ENCODE peak calls at places on chromosomes 3 and 15, in seven cellular contexts. T is K562, G is H1, R is HepG2, U is GM12878, Q is SK-N-SH, X is HCT116. V is an unnamed sample. For H3K9me3, the result is how much of the 10 kb centered on the place peaks cover.

GRCh38 chr15:71743861-71744382 is 66.4 kb upstream of the NR2E3 start:
- DNase-seq in G (peak), Q (peak), U (no peak), T (peak), X (no peak), R (peak), V (no peak)

GRCh38 chr3:72579581-72580245 is 268.5 kb downstream of the SHQ1 start:
- DNase-seq in R (peak), Q (no peak), U (no peak), G (no peak), T (peak), X (no peak), V (no peak)

GRCh38 chr15:77456746-77457618 is 36.3 kb downstream of the HMG20A start:
- DNase-seq in Q (no peak), G (no peak), R (no peak), T (no peak), X (no peak), U (no peak), V (no peak)

GRCh38 chr15:93658026-93658790 is 569.2 kb upstream of the RGMA start:
- DNase-seq in Q (no peak), G (no peak), R (no peak), U (no peak), X (no peak), T (no peak), V (no peak)

GRCh38 chr3:196989721-196990262 is 21.2 kb upstream of the PIGZ start:
- DNase-seq in T (no peak), Q (no peak), R (peak), X (no peak), G (no peak), U (no peak), V (no peak)

GRCh38 chr3:195900426-195901355 is 7.7 kb downstream of the TNK2 start:
- DNase-seq in G (no peak), X (no peak), R (peak), Q (no peak), T (no peak), U (no peak), V (no peak)

GRCh38 chr3:49803464-49804140 is 541 bp downstream of the INKA1 start:
- DNase-seq in U (no peak), Q (peak), X (no peak), R (no peak), G (no peak), T (peak), V (no peak)

GRCh38 chr15:29774900-29775299 is 47.4 kb downstream of the TJP1 start:
- DNase-seq in X (peak), U (no peak), G (no peak), Q (no peak), R (peak), T (no peak), V (peak)

GRCh38 chr3:58998476-58999117 is 51.2 kb downstream of the CFAP20DC start:
- DNase-seq in Q (peak), U (no peak), T (peak), G (no peak), X (peak), R (no peak), V (peak)

GRCh38 chr3:61894988-61895935 is 333.9 kb downstream of the PTPRG start:
- DNase-seq in R (peak), Q (peak), X (peak), G (no peak), U (peak), T (peak), V (no peak)

GRCh38 chr15:40049076-40049475 is 10.1 kb upstream of the SRP14 start:
- DNase-seq in U (no peak), T (no peak), Q (no peak), R (no peak), G (no peak), X (no peak), V (no peak)

GRCh38 chr3:141894524-141895176 is 18.2 kb downstream of the ATP1B3 start:
- DNase-seq in T (no peak), R (peak), U (no peak), G (no peak), X (peak), Q (no peak), V (no peak)

GRCh38 chr3:75396316-75396802 is 267.8 kb upstream of the FRG2C start:
- DNase-seq in X (no peak), Q (peak), G (no peak), R (no peak), U (no peak), T (no peak), V (no peak)

GRCh38 chr15:92821491-92822116 is 78.5 kb upstream of the CHD2 start:
- DNase-seq in X (no peak), T (no peak), G (no peak), Q (no peak), U (no peak), R (no peak), V (no peak)

GRCh38 chr3:71504250-71505036 is 79.1 kb downstream of the FOXP1 start:
- DNase-seq in R (no peak), X (peak), T (peak), Q (no peak), U (no peak), G (no peak), V (no peak)

GRCh38 chr3:18812316-18812715 is 336.0 kb upstream of the KCNH8 start:
- DNase-seq in R (no peak), T (no peak), Q (no peak), X (no peak), U (no peak), G (no peak), V (no peak)

GRCh38 chr3:171183042-171183441 is 156.5 kb upstream of the SLC2A2 start:
- DNase-seq in R (peak), U (no peak), X (no peak), T (peak), G (no peak), Q (no peak), V (no peak)

GRCh38 chr15:84949043-84949442 is 32.6 kb upstream of the PDE8A start:
- DNase-seq in X (no peak), Q (no peak), R (no peak), U (no peak), T (no peak), G (no peak), V (no peak)

GRCh38 chr3:71547254-71548198 is 36.0 kb downstream of the FOXP1 start:
- DNase-seq in R (peak), Q (no peak), G (no peak), T (peak), U (no peak), X (no peak), V (no peak)

GRCh38 chr15:97977734-97978133 is 17.2 kb downstream of the ARRDC4 start:
- DNase-seq in U (no peak), G (no peak), X (no peak), T (peak), Q (no peak), R (no peak), V (no peak)

DNA sequence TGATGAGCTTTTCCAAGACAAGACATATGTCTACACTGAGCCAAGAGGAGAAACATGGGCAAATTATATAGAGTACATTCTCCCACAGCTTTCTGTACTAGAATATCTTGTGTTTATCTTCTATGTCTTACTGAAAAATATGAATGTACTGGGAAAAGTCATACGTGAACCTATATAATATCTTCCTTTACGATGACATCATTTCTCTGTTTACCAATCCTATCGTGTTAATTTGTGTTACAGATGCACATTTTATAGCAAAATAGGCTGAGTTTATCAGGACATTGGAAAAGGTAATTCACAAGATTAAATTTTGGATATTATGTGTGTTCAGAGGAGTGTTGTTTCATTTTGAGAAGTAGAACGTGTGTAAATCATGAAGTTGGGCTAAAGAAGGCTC is 452.5 kb upstream of the THRB start:
- DNase-seq in T (no peak), X (no peak), Q (no peak), U (no peak), R (no peak), G (no peak), V (no peak)
- H3K9me3 ChIP-seq in T (under half), X (under half), Q (under half), U (under half), R (under half), G (under half), V (under half)

GRCh38 chr3:10263549-10264363 is 15.5 kb downstream of the TATDN2 start:
- DNase-seq in R (no peak), U (no peak), G (peak), X (peak), Q (peak), T (peak), V (no peak)

GRCh38 chr3:10260211-10260701 is 12.0 kb downstream of the TATDN2 start:
- DNase-seq in R (no peak), Q (no peak), T (no peak), U (no peak), G (no peak), X (no peak), V (no peak)

GRCh38 chr3:10259036-10259435 is 10.8 kb downstream of the TATDN2 start:
- DNase-seq in X (no peak), U (no peak), Q (no peak), R (no peak), G (no peak), T (no peak), V (no peak)

GRCh38 chr3:10262027-10262426 is 13.8 kb downstream of the TATDN2 start:
- DNase-seq in Q (no peak), T (no peak), U (no peak), R (no peak), G (no peak), X (no peak), V (no peak)

GRCh38 chr3:10259798-10260197 is 11.5 kb downstream of the TATDN2 start:
- DNase-seq in T (no peak), Q (no peak), X (no peak), G (no peak), U (no peak), R (no peak), V (no peak)
- TF ChIP-seq CTCF in T (no peak), Q (no peak), X (no peak), G (no peak), U (no peak), R (no peak), V (no peak)

GRCh38 chr15:52292780-52293392 is 2.7 kb downstream of the MYO5C start:
- DNase-seq in R (no peak), G (no peak), T (no peak), Q (no peak), X (no peak), U (no peak), V (no peak)

GRCh38 chr15:52291204-52291603 is 4.4 kb downstream of the MYO5C start:
- DNase-seq in R (no peak), Q (no peak), U (peak), G (peak), T (no peak), X (no peak), V (no peak)

GRCh38 chr15:52290800-52291199 is 4.8 kb downstream of the MYO5C start:
- DNase-seq in G (no peak), R (no peak), Q (no peak), T (no peak), U (no peak), X (no peak), V (no peak)

GRCh38 chr15:52295421-52295991 is at the start of gene MYO5C:
- DNase-seq in G (peak), U (no peak), T (no peak), Q (peak), X (peak), R (peak), V (no peak)

DNA sequence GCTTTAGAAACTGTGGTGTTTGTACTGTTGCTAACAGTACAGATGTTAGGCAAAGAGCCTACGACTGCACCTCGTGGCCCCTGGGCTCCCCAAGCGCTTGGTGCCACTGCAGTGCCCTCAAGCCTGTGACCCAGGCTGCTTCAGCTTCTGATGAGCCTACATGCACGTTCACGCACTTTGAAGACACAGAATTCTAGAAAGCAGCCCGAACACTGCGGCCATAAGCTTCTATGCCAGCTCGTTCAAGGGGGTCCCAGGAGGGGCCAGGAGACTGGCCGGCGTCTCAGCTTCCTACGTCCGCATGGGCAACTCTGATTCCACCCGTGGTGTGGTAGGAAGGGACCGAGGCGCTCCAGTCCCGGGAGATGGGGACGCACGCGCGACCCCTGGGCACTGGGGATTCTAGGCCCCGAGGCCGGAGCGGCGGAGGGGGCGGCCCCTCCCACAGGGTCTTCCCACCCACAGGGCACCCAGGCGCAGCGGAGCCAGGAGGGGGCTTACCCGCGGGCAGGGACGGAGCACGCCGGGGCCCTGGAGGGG is 653 bp downstream of the MYO5C start:
- DNase-seq in R (peak), T (no peak), X (no peak), U (no peak), G (no peak), Q (peak), V (no peak)
- TF ChIP-seq SIN3A in R (no peak), T (no peak), X (no peak), U (no peak), G (no peak), Q (no peak), V (no peak)

DNA sequence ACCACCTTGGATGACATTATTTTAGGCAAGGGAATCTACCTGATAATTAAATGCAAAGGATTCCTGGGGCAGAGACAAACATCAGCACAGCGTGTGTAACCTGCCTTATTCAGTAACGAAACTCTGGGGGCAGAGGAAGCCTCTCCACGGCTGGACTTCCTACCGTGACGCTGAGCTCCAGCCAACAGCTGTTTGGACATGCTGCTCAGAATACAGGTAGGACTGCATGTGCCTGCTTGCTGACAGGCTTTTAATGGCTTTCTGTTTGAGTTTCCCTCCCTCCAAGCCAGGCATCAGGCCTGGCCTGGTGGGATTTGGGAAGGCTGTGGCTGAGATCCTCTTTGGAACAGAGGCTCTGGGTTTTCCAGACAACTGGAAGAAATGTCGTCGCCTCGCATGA is 150.6 kb downstream of the ADAMTS17 start:
- DNase-seq in G (no peak), R (no peak), T (no peak), U (no peak), X (no peak), Q (no peak), V (no peak)
- H3K9me3 ChIP-seq in G (under half), R (under half), T (under half), U (under half), X (under half), Q (under half), V (under half)

DNA sequence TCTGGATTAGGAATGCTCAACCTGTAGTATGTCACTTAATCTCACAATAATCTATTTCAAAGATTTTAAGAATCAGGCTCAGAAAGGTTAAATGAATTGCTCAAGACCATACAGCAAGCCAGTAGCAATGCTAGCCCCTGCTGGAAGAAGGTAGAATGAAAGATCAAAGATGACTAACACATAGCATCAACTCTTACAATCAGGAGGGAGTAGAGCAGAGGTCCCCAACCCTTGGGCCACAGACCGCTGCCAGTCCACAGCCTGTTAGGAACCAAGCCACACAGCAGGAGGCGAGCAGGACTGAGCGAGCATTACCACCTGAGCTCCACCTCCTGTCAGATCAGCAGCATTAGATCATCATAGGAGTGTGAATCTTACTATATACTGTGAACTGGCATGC is 15.5 kb upstream of the GATM start:
- DNase-seq in U (no peak), R (peak), X (no peak), T (no peak), Q (no peak), G (no peak), V (no peak)
- TF ChIP-seq CTCF in U (peak), R (peak), X (peak), T (peak), Q (no peak), G (peak), V (peak)

GRCh38 chr3:163328680-163329079 is 1749.6 kb downstream of the SI start:
- DNase-seq in Q (no peak), T (peak), U (no peak), X (no peak), G (peak), R (no peak), V (no peak)
- TF ChIP-seq SIN3A in Q (no peak), T (no peak), U (no peak), X (no peak), G (no peak), R (no peak), V (no peak)

DNA sequence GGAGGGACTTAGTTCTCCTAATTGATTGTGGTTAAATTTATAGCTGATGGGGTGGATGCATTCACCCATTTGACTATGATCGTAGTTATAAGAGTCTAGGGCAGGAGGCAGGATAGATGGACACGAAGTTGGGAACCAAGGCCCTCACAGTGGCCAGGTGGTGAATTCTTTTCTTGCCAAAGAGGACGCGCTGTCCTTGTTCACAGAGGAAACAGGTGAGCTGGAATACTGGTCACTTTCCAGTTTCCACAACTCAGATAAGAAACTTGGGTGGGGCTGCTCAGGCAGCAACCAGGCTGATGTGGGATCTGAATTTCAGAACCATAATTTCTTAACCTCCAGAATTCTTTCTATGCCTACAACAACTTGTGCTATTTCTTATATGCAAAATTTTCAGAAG is 34.0 kb upstream of the ICE2 start:
- DNase-seq in U (no peak), X (no peak), T (no peak), R (no peak), Q (no peak), G (no peak), V (no peak)
- H3K9me3 ChIP-seq in U (under half), X (under half), T (under half), R (under half), Q (under half), G (under half), V (under half)

DNA sequence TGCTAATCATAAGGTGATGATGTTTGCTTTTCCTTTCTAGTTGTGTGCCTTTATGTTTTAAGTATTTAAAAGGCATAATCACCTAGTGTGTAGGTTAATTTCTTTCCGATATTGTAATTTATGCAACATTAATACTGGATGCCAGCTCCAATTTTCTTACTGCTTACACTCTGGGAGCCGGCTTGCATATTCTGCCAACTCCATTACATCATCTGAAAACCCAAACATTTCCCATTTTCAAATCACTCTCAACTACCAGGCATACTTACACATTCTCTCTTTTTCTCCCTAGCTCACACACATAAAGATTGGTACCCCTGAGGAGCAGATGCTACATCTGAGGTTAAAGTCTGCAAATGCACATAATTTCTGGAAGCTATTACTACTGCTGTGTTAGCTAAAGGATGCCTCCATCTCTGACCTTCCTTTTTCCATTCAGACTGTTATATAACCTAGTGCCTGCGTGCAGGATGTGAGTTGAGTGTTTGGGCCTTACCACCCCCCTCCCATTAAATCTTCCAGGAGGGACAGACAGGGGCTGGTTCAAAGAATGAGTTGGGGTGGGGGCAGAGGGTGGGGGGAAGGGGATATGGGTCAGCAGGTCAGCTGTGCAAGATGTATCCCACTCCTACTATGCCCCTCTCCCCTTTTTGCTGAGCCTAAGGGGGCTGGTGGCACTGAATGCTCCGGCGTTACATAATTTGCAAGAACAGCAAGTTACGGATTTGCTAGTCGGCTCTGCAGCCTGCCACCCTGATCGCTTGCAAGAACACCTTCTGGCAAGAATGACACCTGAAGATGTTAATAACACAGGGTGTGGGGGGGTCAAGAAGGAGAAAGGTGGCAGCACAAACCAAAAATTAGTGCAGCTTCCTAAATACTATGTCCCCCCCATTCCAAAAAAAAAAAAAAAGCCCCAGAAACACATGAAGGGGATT is 2.5 kb downstream of the RORA start:
- DNase-seq in X (no peak), Q (no peak), U (no peak), G (no peak), T (no peak), R (no peak), V (no peak)
- TF ChIP-seq CTCF in X (no peak), Q (no peak), U (no peak), G (no peak), T (no peak), R (no peak), V (no peak)

GRCh38 chr3:126983653-126984390 is 907 bp downstream of the PLXNA1 start:
- DNase-seq in R (no peak), X (no peak), U (no peak), T (peak), G (peak), Q (peak), V (no peak)
- TF ChIP-seq SIN3A in R (no peak), X (no peak), U (no peak), T (peak), G (peak), Q (no peak), V (no peak)

GRCh38 chr15:56149071-56149470 is 94.6 kb downstream of the RFX7 start:
- DNase-seq in X (no peak), U (no peak), Q (no peak), T (no peak), R (no peak), G (no peak), V (no peak)
- H3K9me3 ChIP-seq in X (under half), U (under half), Q (under half), T (under half), R (under half), G (under half), V (under half)